ENCODE peak calls at places on chromosomes 4 and X, in four cellular contexts. M is IMR-90, Q is mesendoderm, Y is H9. A is an unnamed sample.

GRCh38 chr4:126738527-126738923 is 894.2 kb upstream of the INTU start:
- DNase-seq in M (no peak), Q (no peak), Y (no peak), A (no peak)

GRCh38 chrX:46029777-46030176 is 515.4 kb downstream of the ZNF674 start:
- DNase-seq in Y (no peak), Q (no peak), M (no peak), A (no peak)

GRCh38 chrX:149871940-149872339 is 9.0 kb upstream of the MAGEA8 start:
- DNase-seq in M (no peak), Y (peak; percentile 62), Q (peak; percentile 49), A (no peak)

GRCh38 chr4:74095886-74096264 is 3.1 kb downstream of the CXCL2 start:
- DNase-seq in M (no peak), Q (no peak), Y (no peak), A (no peak)

GRCh38 chr4:188904617-188905016 is 765.4 kb downstream of the TRIML1 start:
- DNase-seq in M (no peak), Y (no peak), Q (no peak), A (no peak)

GRCh38 chrX:96438803-96439202 is 245.8 kb upstream of the DIAPH2 start:
- DNase-seq in M (peak; percentile 11), Y (no peak), Q (no peak), A (no peak)

GRCh38 chr4:13678186-13678924 is 50.8 kb upstream of the BOD1L1 start:
- DNase-seq in Q (no peak), M (no peak), Y (no peak), A (no peak)

GRCh38 chr4:24753519-24753918 is 41.9 kb upstream of the SOD3 start:
- DNase-seq in Q (no peak), Y (no peak), M (peak; percentile 67), A (no peak)

DNA sequence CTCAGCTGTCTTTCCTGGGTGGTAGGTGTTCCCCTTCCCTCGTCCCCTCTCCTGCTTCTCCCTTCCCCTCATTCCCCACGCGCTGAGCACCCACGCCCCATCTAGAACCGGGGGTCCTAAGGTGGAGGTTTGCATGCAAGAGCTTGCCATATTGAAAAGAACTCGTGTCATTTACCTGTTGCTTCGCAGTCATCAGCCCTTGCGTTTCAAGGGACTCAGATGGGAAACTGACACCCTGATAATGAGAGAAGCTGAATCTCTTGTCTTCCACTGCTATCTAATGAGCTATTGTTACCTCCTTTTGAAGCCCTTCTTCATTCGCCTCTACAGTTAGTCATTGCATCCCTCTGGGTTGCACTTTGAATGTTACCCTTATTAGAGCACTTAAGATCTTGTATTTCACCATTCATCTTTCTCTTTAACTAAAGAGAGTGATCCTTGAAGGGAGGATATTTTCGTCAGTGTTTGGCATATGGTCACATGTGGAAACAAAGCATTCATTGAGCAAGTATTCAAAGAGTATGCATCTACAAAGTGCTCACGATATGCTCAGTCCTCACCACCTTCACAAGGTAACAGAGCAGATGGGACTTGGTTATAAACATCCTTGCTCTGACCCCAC is 25.7 kb downstream of the ARL9 start:
- DNase-seq in Y (no peak), M (no peak), Q (no peak), A (no peak)
- H4K8ac ChIP-seq in Y (no peak overlapping the region), M (no peak overlapping the region), Q (no peak overlapping the region), A (no peak overlapping the region)

GRCh38 chrX:137548261-137548660 is 17.7 kb upstream of the ZIC3 start:
- DNase-seq in Q (peak; percentile 26), M (no peak), Y (peak; percentile 34), A (no peak)

GRCh38 chrX:137547291-137547690 is 18.6 kb upstream of the ZIC3 start:
- DNase-seq in Q (peak; percentile 27), M (no peak), Y (peak; percentile 50), A (no peak)

GRCh38 chrX:137550561-137551305 is 15.2 kb upstream of the ZIC3 start:
- DNase-seq in Q (peak; percentile 51), M (no peak), Y (peak; percentile 51), A (no peak)

GRCh38 chrX:137549846-137550534 is 15.9 kb upstream of the ZIC3 start:
- DNase-seq in Y (peak; percentile 57), Q (peak; percentile 45), M (no peak), A (no peak)

DNA sequence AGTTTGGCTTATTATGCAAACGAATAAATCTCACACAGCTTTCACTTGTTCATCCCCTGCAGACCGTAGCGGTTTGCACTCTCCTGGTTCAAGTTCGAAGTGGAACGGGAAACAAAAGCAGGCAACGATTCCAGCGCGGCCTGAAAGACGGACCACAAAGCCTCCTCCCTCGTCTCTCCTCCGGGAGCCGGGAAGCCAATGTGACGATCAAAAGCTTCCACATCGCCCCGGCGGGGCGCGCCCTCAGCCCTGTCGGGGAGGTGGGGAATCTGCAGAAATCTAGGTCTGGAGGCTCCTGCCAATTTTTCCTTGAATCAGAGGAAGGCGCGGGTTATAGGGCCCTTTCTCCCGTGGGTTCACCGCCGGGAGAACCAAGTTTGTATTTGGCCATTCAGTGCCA is 16.9 kb upstream of the ZIC3 start:
- DNase-seq in Y (peak; percentile 31), Q (peak; percentile 45), M (no peak), A (no peak)
- H3K23ac ChIP-seq in Y (no peak overlapping the region), Q (no peak overlapping the region), M (no peak overlapping the region), A (no peak overlapping the region)

GRCh38 chr4:88008133-88008621 is 742 bp downstream of the PKD2 start:
- DNase-seq in Y (peak; percentile 52), Q (peak; percentile 75), M (peak; percentile 48), A (peak; percentile 44)
- H3K4ac ChIP-seq in Y (no peak overlapping the region), Q (peak overlapping the region; percentile 62), M (peak overlapping the region; percentile 39), A (no peak overlapping the region)

GRCh38 chr4:88693792-88694191 is 3.8 kb downstream of the NAP1L5 start:
- DNase-seq in M (no peak), Y (no peak), Q (no peak), A (no peak)

GRCh38 chr4:88697588-88698329 is at the start of gene NAP1L5:
- DNase-seq in M (peak; percentile 85), Y (peak; percentile 64), Q (peak; percentile 63), A (no peak)

GRCh38 chr4:88696620-88697019 is 1.0 kb downstream of the NAP1L5 start:
- DNase-seq in Q (no peak), Y (no peak), M (peak; percentile 23), A (no peak)

GRCh38 chr4:88698539-88698938 is 910 bp upstream of the NAP1L5 start:
- DNase-seq in Y (no peak), Q (peak; percentile 44), M (no peak), A (no peak)

DNA sequence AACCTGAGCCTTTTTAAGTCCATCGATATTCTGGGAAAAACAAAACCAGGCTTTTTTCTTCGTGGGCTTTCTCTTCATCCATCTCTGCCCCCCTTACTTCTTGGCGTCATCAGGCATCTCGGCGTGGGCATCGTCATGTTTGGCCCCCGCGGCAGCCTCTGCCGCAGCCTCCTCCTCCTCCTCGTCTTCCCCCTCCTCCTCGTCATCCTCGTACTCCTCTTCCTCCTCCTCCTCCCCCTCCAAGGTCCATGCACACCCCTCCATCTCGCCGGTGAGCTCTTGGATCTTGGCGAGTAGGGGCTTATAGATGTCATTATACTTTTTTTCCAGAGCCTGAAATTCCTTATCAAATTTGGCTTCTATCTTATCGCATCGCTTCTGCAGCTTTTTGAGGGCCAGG is 516 bp downstream of the NAP1L5 start:
- DNase-seq in Y (no peak), Q (no peak), M (peak; percentile 52), A (no peak)
- H4K8ac ChIP-seq in Y (no peak overlapping the region), Q (no peak overlapping the region), M (no peak overlapping the region), A (no peak overlapping the region)

DNA sequence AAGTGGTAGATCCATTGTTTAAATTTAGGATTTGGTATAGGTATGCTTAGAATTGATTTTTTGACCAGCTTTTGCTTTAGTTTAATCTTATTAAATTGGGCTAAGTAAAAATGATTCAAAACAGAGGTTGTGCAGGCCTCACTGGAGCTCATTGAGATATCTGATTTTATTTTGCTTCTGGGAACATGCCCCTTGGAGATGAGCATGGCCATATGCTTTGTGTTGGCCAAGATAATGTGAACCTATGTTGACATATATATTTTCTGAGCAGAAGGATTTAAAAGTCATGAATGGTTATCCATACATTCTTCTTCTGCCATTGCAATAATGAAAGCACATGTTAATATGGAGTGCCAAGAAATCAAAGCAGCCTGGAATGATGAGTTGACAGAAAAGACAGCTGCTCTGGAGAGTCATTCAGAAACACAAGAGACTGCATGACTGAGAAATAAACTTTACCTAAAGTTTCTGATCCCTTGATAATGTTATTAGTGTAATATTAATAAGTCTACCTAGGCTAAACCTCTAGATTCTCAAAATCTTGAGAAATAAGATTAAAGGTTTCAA is 489.7 kb upstream of the GNPDA2 start:
- DNase-seq in Q (no peak), M (no peak), Y (no peak), A (no peak)
- H3K23ac ChIP-seq in Q (no peak overlapping the region), M (no peak overlapping the region), Y (no peak overlapping the region), A (no peak overlapping the region)

GRCh38 chr4:776743-777441 is 49.0 kb downstream of the CPLX1 start:
- DNase-seq in M (no peak), Y (no peak), Q (no peak), A (no peak)

GRCh38 chr4:777520-778262 is 48.2 kb downstream of the CPLX1 start:
- DNase-seq in Y (no peak), Q (no peak), M (no peak), A (no peak)

GRCh38 chr4:781493-782216 is 44.3 kb downstream of the CPLX1 start:
- DNase-seq in Y (peak; percentile 100), Q (peak; percentile 100), M (peak; percentile 98), A (peak; percentile 99)

GRCh38 chr4:780730-781492 is 45.0 kb downstream of the CPLX1 start:
- DNase-seq in M (peak; percentile 10), Q (no peak), Y (no peak), A (no peak)

GRCh38 chr4:779555-779954 is 46.4 kb downstream of the CPLX1 start:
- DNase-seq in M (no peak), Y (no peak), Q (no peak), A (no peak)
- H3K4ac ChIP-seq in M (no peak overlapping the region), Y (no peak overlapping the region), Q (no peak overlapping the region), A (no peak overlapping the region)

GRCh38 chrX:9856596-9856995 is 70.4 kb downstream of the SHROOM2 start:
- DNase-seq in M (no peak), Y (no peak), Q (no peak), A (no peak)

GRCh38 chrX:9857575-9857974 is 71.3 kb downstream of the SHROOM2 start:
- DNase-seq in Y (no peak), M (no peak), Q (no peak), A (no peak)

GRCh38 chrX:9853307-9853706 is 67.1 kb downstream of the SHROOM2 start:
- DNase-seq in Q (peak; percentile 30), Y (no peak), M (no peak), A (no peak)

GRCh38 chrX:9858080-9858479 is 71.9 kb downstream of the SHROOM2 start:
- DNase-seq in Q (no peak), M (no peak), Y (no peak), A (no peak)

GRCh38 chrX:9855536-9856320 is 69.5 kb downstream of the SHROOM2 start:
- DNase-seq in Y (no peak), Q (no peak), M (no peak), A (no peak)
- H4K8ac ChIP-seq in Y (no peak overlapping the region), Q (no peak overlapping the region), M (no peak overlapping the region), A (no peak overlapping the region)

GRCh38 chr4:571838-572572 is 4.1 kb downstream of the TMEM271 start:
- DNase-seq in M (no peak), Y (no peak), Q (no peak), A (no peak)
- H3K23ac ChIP-seq in M (no peak overlapping the region), Y (no peak overlapping the region), Q (no peak overlapping the region), A (peak overlapping the region; percentile 96)

GRCh38 chr4:6193399-6193798 is 7.0 kb downstream of the JAKMIP1 start:
- DNase-seq in M (no peak), Q (no peak), Y (no peak), A (no peak)

GRCh38 chr4:6191448-6192130 is 8.8 kb downstream of the JAKMIP1 start:
- DNase-seq in Q (peak; percentile 75), Y (no peak), M (no peak), A (no peak)

GRCh38 chr4:6190486-6190885 is 9.9 kb downstream of the JAKMIP1 start:
- DNase-seq in M (no peak), Y (no peak), Q (no peak), A (no peak)

GRCh38 chr4:6194458-6195195 is 5.7 kb downstream of the JAKMIP1 start:
- DNase-seq in M (no peak), Q (no peak), Y (no peak), A (no peak)

GRCh38 chr4:6192245-6192644 is 8.1 kb downstream of the JAKMIP1 start:
- DNase-seq in Y (no peak), Q (peak; percentile 66), M (no peak), A (no peak)
- H3K4ac ChIP-seq in Y (no peak overlapping the region), Q (no peak overlapping the region), M (no peak overlapping the region), A (no peak overlapping the region)

A was measured in neuronal stem cell.